ENCODE peak calls at places on chromosomes 2 and 18, in nine cellular contexts. One of them, this sample, is unnamed.

GRCh38 chr2:30283931-30284565 is 52.7 kb downstream of the LBH start:
- DNase-seq in ascending aorta: no peak
- DNase-seq in A172: no peak
- DNase-seq in B cell: no peak
- DNase-seq in NB4: no peak
- DNase-seq in left lung: no peak
- DNase-seq in GM18507: no peak
- DNase-seq in DMS153: no peak
- DNase-seq in NT2/D1: no peak
- DNase-seq in this sample: no peak

GRCh38 chr2:60873381-60873780 is 8.0 kb upstream of the REL start:
- DNase-seq in ascending aorta: no peak
- DNase-seq in A172: no peak
- DNase-seq in B cell: peak
- DNase-seq in NB4: no peak
- DNase-seq in left lung: no peak
- DNase-seq in GM18507: peak
- DNase-seq in DMS153: no peak
- DNase-seq in NT2/D1: no peak
- DNase-seq in this sample: no peak

GRCh38 chr2:47172922-47173695 is 18.0 kb upstream of the STPG4 start:
- DNase-seq in ascending aorta: no peak
- DNase-seq in A172: no peak
- DNase-seq in B cell: no peak
- DNase-seq in NB4: no peak
- DNase-seq in left lung: no peak
- DNase-seq in GM18507: no peak
- DNase-seq in DMS153: no peak
- DNase-seq in NT2/D1: no peak
- DNase-seq in this sample: no peak

GRCh38 chr2:148978026-148978685 is 60.3 kb upstream of the LYPD6B start:
- DNase-seq in ascending aorta: no peak
- DNase-seq in A172: no peak
- DNase-seq in B cell: no peak
- DNase-seq in NB4: peak
- DNase-seq in left lung: no peak
- DNase-seq in GM18507: no peak
- DNase-seq in DMS153: no peak
- DNase-seq in NT2/D1: no peak
- DNase-seq in this sample: no peak

GRCh38 chr2:171590116-171590515 is 67.8 kb downstream of the CYBRD1 start:
- DNase-seq in ascending aorta: no peak
- DNase-seq in A172: no peak
- DNase-seq in B cell: no peak
- DNase-seq in NB4: no peak
- DNase-seq in left lung: no peak
- DNase-seq in GM18507: no peak
- DNase-seq in DMS153: no peak
- DNase-seq in NT2/D1: no peak
- DNase-seq in this sample: no peak

GRCh38 chr2:100244881-100245605 is 77.3 kb downstream of the LONRF2 start:
- DNase-seq in ascending aorta: no peak
- DNase-seq in A172: no peak
- DNase-seq in B cell: no peak
- DNase-seq in NB4: no peak
- DNase-seq in left lung: no peak
- DNase-seq in GM18507: no peak
- DNase-seq in DMS153: no peak
- DNase-seq in NT2/D1: no peak
- DNase-seq in this sample: no peak

GRCh38 chr2:234643407-234643806 is 146.5 kb upstream of the ARL4C start:
- DNase-seq in ascending aorta: no peak
- DNase-seq in A172: no peak
- DNase-seq in B cell: no peak
- DNase-seq in NB4: no peak
- DNase-seq in left lung: no peak
- DNase-seq in GM18507: no peak
- DNase-seq in DMS153: no peak
- DNase-seq in NT2/D1: no peak
- DNase-seq in this sample: no peak

GRCh38 chr18:52402814-52403213 is 62.8 kb downstream of the DCC start:
- DNase-seq in ascending aorta: no peak
- DNase-seq in A172: no peak
- DNase-seq in B cell: no peak
- DNase-seq in NB4: no peak
- DNase-seq in left lung: no peak
- DNase-seq in GM18507: no peak
- DNase-seq in DMS153: no peak
- DNase-seq in NT2/D1: no peak
- DNase-seq in this sample: no peak

This sample was measured in SIG-M5.